ENCODE peak calls at places on chromosomes 13 and 19, in four cellular contexts. X is K562, N is SK-N-SH, V is GM12878. Z is an unnamed sample.

GRCh38 chr19:47695533-47696262 is 17.5 kb upstream of the EHD2 start:
- DNase-seq in X (no peak), N (no peak), V (no peak), Z (no peak)

GRCh38 chr19:31890230-31890629 is 455.2 kb upstream of the ZNF507 start:
- DNase-seq in X (peak), N (no peak), V (no peak), Z (no peak)

GRCh38 chr13:100139822-100140221 is 50.9 kb downstream of the PCCA start:
- DNase-seq in X (no peak), N (no peak), V (no peak), Z (no peak)

GRCh38 chr19:1624458-1624857 is 19.2 kb upstream of the UQCR11 start:
- DNase-seq in X (peak), N (peak), V (no peak), Z (peak)

GRCh38 chr13:60398949-60399589 is 2.0 kb downstream of the TDRD3 start:
- DNase-seq in X (peak), N (no peak), V (no peak), Z (no peak)

GRCh38 chr13:98109226-98109625 is 33.7 kb upstream of the FARP1 start:
- DNase-seq in X (no peak), N (no peak), V (no peak), Z (no peak)

GRCh38 chr19:46173886-46174475 is 25.9 kb downstream of the IGFL2 start:
- DNase-seq in X (no peak), N (no peak), V (no peak), Z (no peak)

GRCh38 chr13:52695856-52696255 is 43.2 kb downstream of the SUGT1 start:
- DNase-seq in X (no peak), N (no peak), V (peak), Z (no peak)

GRCh38 chr13:43301341-43301969 is 278.1 kb downstream of the DNAJC15 start:
- DNase-seq in X (no peak), N (no peak), V (no peak), Z (no peak)

GRCh38 chr13:87274209-87274819 is 396.9 kb upstream of the SLITRK5 start:
- DNase-seq in X (no peak), N (peak), V (no peak), Z (peak)

GRCh38 chr19:56720281-56720680 is 48.7 kb upstream of the ZNF835 start:
- DNase-seq in X (no peak), N (peak), V (no peak), Z (no peak)

GRCh38 chr13:45082964-45083363 is 37.3 kb upstream of the GTF2F2 start:
- DNase-seq in X (no peak), N (no peak), V (no peak), Z (no peak)

GRCh38 chr13:80360298-80360827 is 19.4 kb upstream of the SPRY2 start:
- DNase-seq in X (no peak), N (no peak), V (no peak), Z (no peak)

GRCh38 chr19:16024266-16025107 is 51.8 kb upstream of the TPM4 start:
- DNase-seq in X (no peak), N (peak), V (no peak), Z (no peak)

GRCh38 chr13:35826626-35827254 is 304.4 kb downstream of the DCLK1 start:
- DNase-seq in X (peak), N (no peak), V (no peak), Z (no peak)

GRCh38 chr13:54852831-54853230 is 1824.2 kb downstream of the OLFM4 start:
- DNase-seq in X (no peak), N (no peak), V (no peak), Z (no peak)

GRCh38 chr19:29928831-29929230 is 13.2 kb upstream of the URI1 start:
- DNase-seq in X (no peak), N (no peak), V (peak), Z (no peak)

GRCh38 chr13:40639226-40639681 is 27.2 kb downstream of the FOXO1 start:
- DNase-seq in X (no peak), N (no peak), V (no peak), Z (no peak)

GRCh38 chr13:98927954-98928927 is 49.6 kb downstream of the DOCK9 start:
- DNase-seq in X (no peak), N (peak), V (no peak), Z (no peak)

GRCh38 chr13:100235311-100235901 is 146.5 kb downstream of the PCCA start:
- DNase-seq in X (peak), N (peak), V (no peak), Z (no peak)

GRCh38 chr19:46423194-46423593 is 5.5 kb downstream of the PNMA8C start:
- DNase-seq in X (no peak), N (no peak), V (no peak), Z (no peak)

GRCh38 chr13:67841071-67841470 is 610.9 kb upstream of the PCDH9 start:
- DNase-seq in X (no peak), N (no peak), V (no peak), Z (no peak)

GRCh38 chr13:33349314-33349995 is 63.9 kb upstream of the STARD13 start:
- DNase-seq in X (no peak), N (no peak), V (no peak), Z (no peak)

GRCh38 chr13:58712191-58712590 is 1080.6 kb downstream of the PCDH17 start:
- DNase-seq in X (no peak), N (no peak), V (no peak), Z (no peak)

GRCh38 chr13:77729502-77730221 is 32.2 kb downstream of the SLAIN1 start:
- DNase-seq in X (no peak), N (no peak), V (peak), Z (no peak)

GRCh38 chr19:52345162-52345561 is 9.1 kb downstream of the ZNF610 start:
- DNase-seq in X (no peak), N (no peak), V (no peak), Z (no peak)

GRCh38 chr19:355134-355533 is 10.5 kb upstream of the MIER2 start:
- DNase-seq in X (no peak), N (no peak), V (no peak), Z (no peak)

GRCh38 chr19:609001-609340 is 19.3 kb downstream of the HCN2 start:
- DNase-seq in X (no peak), N (peak), V (no peak), Z (no peak)

GRCh38 chr13:98580420-98580819 is 3.5 kb upstream of the STK24 start:
- DNase-seq in X (no peak), N (no peak), V (no peak), Z (no peak)

GRCh38 chr13:111449041-111449440 is 128.6 kb downstream of the TEX29 start:
- DNase-seq in X (no peak), N (no peak), V (no peak), Z (no peak)

GRCh38 chr19:56159009-56159501 is 16.8 kb upstream of the GALP start:
- DNase-seq in X (peak), N (no peak), V (no peak), Z (no peak)

GRCh38 chr13:40764587-40765403 is 6.2 kb downstream of the MRPS31 start:
- DNase-seq in X (no peak), N (no peak), V (no peak), Z (no peak)

GRCh38 chr13:76687467-76687866 is 198.7 kb downstream of the KCTD12 start:
- DNase-seq in X (no peak), N (no peak), V (no peak), Z (no peak)

GRCh38 chr13:33676045-33676699 is 141.8 kb upstream of the RFC3 start:
- DNase-seq in X (no peak), N (no peak), V (no peak), Z (no peak)

GRCh38 chr13:40146586-40147240 is 491.3 kb downstream of the COG6 start:
- DNase-seq in X (no peak), N (peak), V (no peak), Z (no peak)

GRCh38 chr13:110345701-110346100 is 38.6 kb downstream of the COL4A2 start:
- DNase-seq in X (no peak), N (no peak), V (no peak), Z (no peak)

GRCh38 chr19:45958763-45959516 is 14.7 kb downstream of the NOVA2 start:
- DNase-seq in X (no peak), N (no peak), V (no peak), Z (no peak)

DNA sequence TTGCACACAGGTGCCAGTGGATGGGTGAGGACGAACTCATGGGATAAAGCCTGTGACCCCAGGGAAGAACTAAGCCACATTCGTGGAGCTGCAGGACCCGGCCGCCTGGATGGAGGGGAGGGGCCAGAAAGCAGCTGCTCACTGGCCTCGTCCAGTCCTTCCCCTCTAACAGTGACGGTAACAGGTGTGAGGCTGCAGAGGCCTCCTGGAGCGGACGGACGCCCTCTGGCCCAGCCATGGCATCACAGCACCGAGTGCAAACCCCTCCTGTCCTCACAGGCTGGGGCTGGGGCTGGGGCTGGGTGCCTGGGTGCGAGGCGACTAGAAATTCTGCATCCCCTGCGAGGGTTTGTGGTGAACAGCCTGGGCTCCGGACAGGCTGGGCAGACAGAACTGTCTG is 3.6 kb downstream of the MICOS13 start:
- DNase-seq in X (no peak), N (no peak), V (no peak), Z (no peak)
- TF ChIP-seq POLR2AphosphoS5 in X (no peak), N (no peak), V (no peak), Z (no peak)

DNA sequence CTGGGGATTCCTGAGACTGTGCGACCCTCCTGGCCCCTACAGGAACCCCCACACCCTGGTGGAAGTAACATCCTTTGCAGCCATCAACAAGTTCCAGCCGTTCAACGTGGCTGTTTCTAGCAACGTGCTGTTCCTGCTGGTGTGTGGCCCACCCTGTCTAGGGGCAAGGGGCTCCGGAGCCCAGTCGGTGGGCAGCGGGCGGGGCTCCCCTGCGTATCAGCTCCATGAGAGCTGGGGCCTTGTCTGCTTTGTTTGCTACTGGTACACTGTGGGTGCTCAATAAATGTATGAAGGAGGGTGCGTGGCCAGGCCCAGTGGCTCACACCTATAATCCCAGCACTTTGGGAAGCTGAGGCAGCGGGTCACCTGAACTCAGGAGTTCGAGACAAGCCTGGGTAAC is 10.9 kb downstream of the MPND start:
- DNase-seq in X (no peak), N (no peak), V (no peak), Z (no peak)
- TF ChIP-seq TAF1 in X (no peak), N (no peak), V (no peak), Z (no peak)

GRCh38 chr19:4570423-4570822 is 10.9 kb upstream of the SEMA6B start:
- DNase-seq in X (no peak), N (no peak), V (no peak), Z (no peak)
- TF ChIP-seq POLR2AphosphoS5 in X (no peak), N (no peak), V (no peak), Z (no peak)

DNA sequence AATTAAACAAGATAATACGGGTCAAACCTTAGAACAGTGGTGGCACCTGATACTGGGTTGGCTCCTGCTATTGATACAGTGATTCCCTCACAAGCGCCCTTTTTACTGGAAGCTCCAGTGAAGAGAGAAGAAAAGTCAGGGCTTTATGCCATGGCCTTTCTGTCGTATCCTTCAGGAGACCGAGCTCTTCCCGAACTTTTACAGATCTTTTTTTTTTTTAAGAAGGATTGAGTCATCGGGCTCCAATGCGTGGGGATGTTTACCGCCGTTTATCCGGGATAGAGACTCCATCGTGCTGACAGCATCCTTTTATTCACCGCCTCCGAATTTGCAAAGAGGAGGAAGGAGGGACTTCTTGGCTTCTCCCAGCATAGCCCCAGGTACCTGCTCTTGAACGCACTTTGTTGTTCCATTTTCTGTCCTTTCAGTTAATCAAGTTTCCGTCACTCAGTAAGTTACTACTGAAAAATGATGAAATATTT is 574 bp downstream of the ZNF227 start:
- DNase-seq in X (peak), N (peak), V (no peak), Z (no peak)
- TF ChIP-seq TAF1 in X (no peak), N (no peak), V (no peak), Z (no peak)

DNA sequence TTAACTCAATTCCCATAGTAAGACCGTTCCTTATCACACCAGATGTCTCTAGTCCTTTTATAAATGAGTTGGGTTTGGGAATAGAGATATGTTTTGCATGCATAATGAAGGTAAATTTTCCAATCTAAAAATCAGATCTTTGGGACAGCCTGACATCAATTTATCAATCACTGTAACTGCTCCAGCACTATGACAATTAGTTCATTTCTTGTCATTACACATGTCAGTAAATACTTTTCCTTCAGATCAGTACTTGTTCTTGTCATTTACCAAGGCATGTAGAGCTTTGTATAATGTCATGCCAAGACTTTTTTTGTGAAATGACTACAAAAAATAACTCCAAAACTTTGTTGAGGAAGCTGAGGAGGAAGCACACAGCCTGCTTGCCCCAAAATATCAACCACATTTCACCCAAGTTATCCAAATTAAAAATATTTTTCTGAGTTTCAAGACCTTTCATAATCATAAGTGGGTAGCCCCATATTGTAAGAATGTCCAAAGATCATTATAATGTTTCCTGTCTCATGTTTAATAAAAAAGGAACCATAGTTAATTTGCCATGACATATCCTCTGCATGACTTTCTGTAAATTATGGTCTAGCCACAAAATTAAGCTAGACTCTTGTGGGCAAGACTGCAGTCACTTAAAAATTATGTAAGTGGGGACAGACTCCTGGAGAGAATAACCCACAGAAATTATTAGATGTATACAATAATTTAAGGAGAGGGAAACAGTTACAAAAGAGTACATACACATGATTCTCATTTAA is 586.7 kb downstream of the TBC1D4 start:
- DNase-seq in X (no peak), N (no peak), V (no peak), Z (no peak)
- TF ChIP-seq POLR2AphosphoS5 in X (no peak), N (no peak), V (no peak), Z (no peak)

Z was measured in GM12891.